ENCODE peak calls at places on chromosomes 1 and 21, in six cellular contexts. One of them, this sample, is unnamed.

GRCh38 chr1:174791863-174792262 is 207.9 kb upstream of the CACYBP start:
- DNase-seq in spleen: no peak
- DNase-seq in H9: no peak
- DNase-seq in GM23338: no peak
- DNase-seq in hepatocyte: no peak
- DNase-seq in H1: no peak
- DNase-seq in this sample: no peak

GRCh38 chr1:66527688-66528087 is 6.3 kb upstream of the SGIP1 start:
- DNase-seq in spleen: no peak
- DNase-seq in H9: no peak
- DNase-seq in H1: no peak
- DNase-seq in GM23338: peak; percentile 33
- DNase-seq in hepatocyte: no peak
- DNase-seq in this sample: no peak

GRCh38 chr1:4655674-4656532 is 1.5 kb downstream of the AJAP1 start:
- DNase-seq in H9: peak; percentile 80
- DNase-seq in spleen: no peak
- DNase-seq in hepatocyte: peak; percentile 76
- DNase-seq in GM23338: no peak
- DNase-seq in H1: peak; percentile 84
- DNase-seq in this sample: peak; percentile 5

GRCh38 chr1:167501513-167502191 is 16.7 kb downstream of the CD247 start:
- DNase-seq in spleen: peak; percentile 46
- DNase-seq in H1: peak; percentile 42
- DNase-seq in GM23338: no peak
- DNase-seq in hepatocyte: no peak
- DNase-seq in H9: no peak
- DNase-seq in this sample: no peak

GRCh38 chr1:180533571-180533987 is 25.2 kb upstream of the OVAAL start:
- DNase-seq in hepatocyte: peak; percentile 85
- DNase-seq in spleen: peak; percentile 84
- DNase-seq in H1: peak; percentile 84
- DNase-seq in H9: peak; percentile 74
- DNase-seq in GM23338: peak; percentile 92
- DNase-seq in this sample: peak; percentile 75

GRCh38 chr21:42621828-42622199 is 31.6 kb upstream of the PDE9A start:
- DNase-seq in H1: no peak
- DNase-seq in spleen: peak; percentile 4
- DNase-seq in hepatocyte: no peak
- DNase-seq in GM23338: no peak
- DNase-seq in H9: no peak
- DNase-seq in this sample: no peak

GRCh38 chr1:33152685-33153432 is 29.0 kb downstream of the TRIM62 start:
- DNase-seq in spleen: no peak
- DNase-seq in hepatocyte: no peak
- DNase-seq in GM23338: peak; percentile 90
- DNase-seq in H1: peak; percentile 70
- DNase-seq in H9: peak; percentile 96
- DNase-seq in this sample: no peak

GRCh38 chr1:160366731-160367515 is at the start of gene NHLH1:
- DNase-seq in spleen: no peak
- DNase-seq in H1: no peak
- DNase-seq in hepatocyte: no peak
- DNase-seq in GM23338: peak; percentile 51
- DNase-seq in H9: no peak
- DNase-seq in this sample: no peak

GRCh38 chr1:32180186-32181060 is 948 bp downstream of the TXLNA start:
- DNase-seq in GM23338: peak; percentile 70
- DNase-seq in hepatocyte: peak; percentile 71
- DNase-seq in H9: peak; percentile 64
- DNase-seq in H1: peak; percentile 61
- DNase-seq in spleen: peak; percentile 88
- DNase-seq in this sample: peak; percentile 37

GRCh38 chr1:93692451-93692861 is 10.8 kb upstream of the BCAR3 start:
- DNase-seq in H9: no peak
- DNase-seq in hepatocyte: no peak
- DNase-seq in GM23338: no peak
- DNase-seq in spleen: no peak
- DNase-seq in H1: no peak
- DNase-seq in this sample: no peak

GRCh38 chr1:167808104-167808503 is 86.3 kb downstream of the MPZL1 start:
- DNase-seq in H1: no peak
- DNase-seq in H9: no peak
- DNase-seq in hepatocyte: no peak
- DNase-seq in GM23338: no peak
- DNase-seq in spleen: no peak
- DNase-seq in this sample: no peak

GRCh38 chr1:8424539-8425116 is 106.7 kb downstream of the SLC45A1 start:
- DNase-seq in H1: no peak
- DNase-seq in GM23338: peak; percentile 87
- DNase-seq in spleen: peak; percentile 78
- DNase-seq in H9: peak; percentile 90
- DNase-seq in hepatocyte: peak; percentile 84
- DNase-seq in this sample: peak; percentile 89

GRCh38 chr1:235741294-235741693 is 91.7 kb upstream of the GNG4 start:
- DNase-seq in H9: no peak
- DNase-seq in spleen: no peak
- DNase-seq in hepatocyte: peak; percentile 14
- DNase-seq in H1: no peak
- DNase-seq in GM23338: no peak
- DNase-seq in this sample: no peak

GRCh38 chr1:46429436-46429835 is 35.3 kb downstream of the FAAH start:
- DNase-seq in H9: no peak
- DNase-seq in H1: no peak
- DNase-seq in GM23338: no peak
- DNase-seq in spleen: no peak
- DNase-seq in hepatocyte: no peak
- DNase-seq in this sample: no peak

GRCh38 chr1:200869376-200869752 is 3.4 kb upstream of the GPR25 start:
- DNase-seq in hepatocyte: no peak
- DNase-seq in spleen: no peak
- DNase-seq in GM23338: no peak
- DNase-seq in H1: no peak
- DNase-seq in H9: no peak
- DNase-seq in this sample: no peak

GRCh38 chr1:145696630-145696960 is 10.6 kb downstream of the PDZK1 start:
- DNase-seq in GM23338: no peak
- DNase-seq in hepatocyte: no peak
- DNase-seq in H9: no peak
- DNase-seq in H1: no peak
- DNase-seq in spleen: no peak
- DNase-seq in this sample: no peak

GRCh38 chr1:60376196-60376595 is 302.6 kb upstream of the C1orf87 start:
- DNase-seq in H9: no peak
- DNase-seq in hepatocyte: no peak
- DNase-seq in H1: no peak
- DNase-seq in GM23338: no peak
- DNase-seq in spleen: no peak
- DNase-seq in this sample: no peak

GRCh38 chr1:8013800-8014199 is 12.3 kb downstream of the ERRFI1 start:
- DNase-seq in H9: no peak
- DNase-seq in hepatocyte: no peak
- DNase-seq in spleen: no peak
- DNase-seq in H1: no peak
- DNase-seq in GM23338: no peak
- DNase-seq in this sample: no peak

GRCh38 chr1:105427543-105427942 is 1628.9 kb upstream of the PRMT6 start:
- DNase-seq in H9: no peak
- DNase-seq in H1: no peak
- DNase-seq in spleen: no peak
- DNase-seq in GM23338: no peak
- DNase-seq in hepatocyte: no peak
- DNase-seq in this sample: no peak

GRCh38 chr1:155859881-155860841 is 794 bp downstream of the SYT11 start:
- DNase-seq in H9: peak; percentile 37
- DNase-seq in spleen: peak; percentile 86
- DNase-seq in hepatocyte: no peak
- DNase-seq in GM23338: peak; percentile 95
- DNase-seq in H1: peak; percentile 71
- DNase-seq in this sample: no peak

GRCh38 chr1:109466100-109466439 is 276 bp upstream of the SYPL2 start:
- DNase-seq in hepatocyte: no peak
- DNase-seq in spleen: no peak
- DNase-seq in H9: no peak
- DNase-seq in GM23338: no peak
- DNase-seq in H1: no peak
- DNase-seq in this sample: no peak

GRCh38 chr1:69993787-69994186 is 211.6 kb downstream of the LRRC40 start:
- DNase-seq in spleen: no peak
- DNase-seq in GM23338: no peak
- DNase-seq in H1: no peak
- DNase-seq in hepatocyte: no peak
- DNase-seq in H9: no peak
- DNase-seq in this sample: no peak

GRCh38 chr1:156865258-156865657 is 4.6 kb downstream of the NTRK1 start:
- DNase-seq in GM23338: no peak
- DNase-seq in spleen: no peak
- DNase-seq in H1: no peak
- DNase-seq in H9: no peak
- DNase-seq in hepatocyte: no peak
- DNase-seq in this sample: no peak

GRCh38 chr1:116983112-116983511 is 18.4 kb upstream of the CD101 start:
- DNase-seq in spleen: no peak
- DNase-seq in H1: no peak
- DNase-seq in GM23338: peak; percentile 5
- DNase-seq in H9: no peak
- DNase-seq in hepatocyte: no peak
- DNase-seq in this sample: no peak

GRCh38 chr1:170678196-170678595 is 14.3 kb downstream of the PRRX1 start:
- DNase-seq in hepatocyte: no peak
- DNase-seq in H1: no peak
- DNase-seq in spleen: no peak
- DNase-seq in H9: no peak
- DNase-seq in GM23338: no peak
- DNase-seq in this sample: no peak

GRCh38 chr1:58548381-58548780 is 1.9 kb upstream of the OMA1 start:
- DNase-seq in spleen: no peak
- DNase-seq in H1: no peak
- DNase-seq in GM23338: no peak
- DNase-seq in hepatocyte: no peak
- DNase-seq in H9: no peak
- DNase-seq in this sample: no peak

DNA sequence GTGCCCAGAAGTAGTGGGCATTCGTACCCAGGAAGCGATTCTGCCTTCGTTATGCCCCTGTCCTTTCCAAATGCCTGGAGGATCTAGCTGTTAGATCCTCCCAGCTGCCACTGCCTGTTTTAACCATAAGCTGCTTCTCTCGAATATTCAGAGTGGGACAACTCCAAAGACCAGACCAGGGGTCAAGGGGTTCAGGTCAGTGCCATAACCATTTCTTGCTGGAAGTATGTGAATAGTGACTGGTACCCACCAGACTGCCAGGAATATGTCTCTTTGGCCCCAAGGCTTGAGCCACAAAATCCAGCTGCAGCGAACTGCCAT is 914 bp upstream of the MTF1 start:
- DNase-seq in GM23338: no peak
- DNase-seq in H9: no peak
- DNase-seq in H1: no peak
- DNase-seq in hepatocyte: no peak
- DNase-seq in spleen: no peak
- DNase-seq in this sample: no peak
- H3K27ac ChIP-seq in GM23338: no peak overlapping the region
- H3K27ac ChIP-seq in H9: no peak overlapping the region
- H3K27ac ChIP-seq in H1: no peak overlapping the region
- H3K27ac ChIP-seq in hepatocyte: peak overlapping the region; percentile 96
- H3K27ac ChIP-seq in spleen: peak overlapping the region; percentile 97
- H3K27ac ChIP-seq in this sample: no peak overlapping the region

GRCh38 chr21:45019887-45020537 is 54.4 kb upstream of the ADARB1 start:
- DNase-seq in H1: no peak
- DNase-seq in H9: no peak
- DNase-seq in GM23338: no peak
- DNase-seq in hepatocyte: no peak
- DNase-seq in spleen: peak; percentile 78
- DNase-seq in this sample: no peak
- H3K27ac ChIP-seq in H1: no peak overlapping the region
- H3K27ac ChIP-seq in H9: no peak overlapping the region
- H3K27ac ChIP-seq in GM23338: no peak overlapping the region
- H3K27ac ChIP-seq in hepatocyte: no peak overlapping the region
- H3K27ac ChIP-seq in spleen: peak overlapping the region; percentile 70
- H3K27ac ChIP-seq in this sample: no peak overlapping the region

GRCh38 chr1:159067699-159068621 is 8.6 kb downstream of the AIM2 start:
- DNase-seq in H1: no peak
- DNase-seq in GM23338: no peak
- DNase-seq in spleen: peak; percentile 72
- DNase-seq in H9: no peak
- DNase-seq in hepatocyte: no peak
- DNase-seq in this sample: peak; percentile 10

GRCh38 chr1:159076753-159077656 is at the start of gene AIM2:
- DNase-seq in H1: no peak
- DNase-seq in spleen: peak; percentile 85
- DNase-seq in H9: no peak
- DNase-seq in hepatocyte: no peak
- DNase-seq in GM23338: no peak
- DNase-seq in this sample: peak; percentile 62

GRCh38 chr1:159076438-159076752 is 171 bp downstream of the AIM2 start:
- DNase-seq in spleen: peak; percentile 74
- DNase-seq in H1: no peak
- DNase-seq in hepatocyte: no peak
- DNase-seq in GM23338: no peak
- DNase-seq in H9: no peak
- DNase-seq in this sample: no peak

GRCh38 chr1:159068877-159069276 is 7.7 kb downstream of the AIM2 start:
- DNase-seq in GM23338: no peak
- DNase-seq in spleen: no peak
- DNase-seq in H1: no peak
- DNase-seq in hepatocyte: no peak
- DNase-seq in H9: no peak
- DNase-seq in this sample: no peak

DNA sequence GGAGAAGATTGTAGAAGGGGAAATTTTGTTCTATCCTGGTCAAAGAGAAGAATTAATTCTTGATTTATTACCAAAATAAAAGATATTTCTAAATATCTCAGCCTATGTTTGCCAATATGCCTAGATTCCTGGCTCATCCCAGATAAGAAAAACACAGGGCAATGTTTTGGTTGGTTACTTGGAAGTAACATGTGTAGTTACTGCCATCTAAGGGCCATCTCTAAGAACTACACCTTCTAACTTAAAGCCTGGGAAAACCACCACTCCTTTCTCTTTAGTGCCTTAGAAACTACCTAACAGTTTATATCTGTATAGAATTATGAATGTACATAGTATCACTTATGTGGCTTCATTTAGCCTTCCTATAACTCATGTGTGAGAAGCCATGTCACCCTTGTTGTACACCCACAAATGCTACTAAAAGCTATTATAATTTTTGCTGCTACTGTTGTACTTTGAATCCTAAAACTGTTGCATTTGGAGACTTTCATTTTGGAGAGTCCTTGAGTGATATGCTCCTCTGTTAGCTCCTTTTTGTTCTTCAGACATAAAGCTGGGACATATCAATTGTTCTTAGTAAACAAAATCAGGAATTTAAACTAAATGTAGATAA is 4.5 kb downstream of the AIM2 start:
- DNase-seq in H9: no peak
- DNase-seq in hepatocyte: peak; percentile 78
- DNase-seq in spleen: no peak
- DNase-seq in H1: no peak
- DNase-seq in GM23338: peak; percentile 83
- DNase-seq in this sample: peak; percentile 56
- H3K27ac ChIP-seq in H9: no peak overlapping the region
- H3K27ac ChIP-seq in hepatocyte: no peak overlapping the region
- H3K27ac ChIP-seq in spleen: peak overlapping the region; percentile 87
- H3K27ac ChIP-seq in H1: no peak overlapping the region
- H3K27ac ChIP-seq in GM23338: no peak overlapping the region
- H3K27ac ChIP-seq in this sample: no peak overlapping the region

GRCh38 chr1:21669033-21669286 is 197 bp downstream of the RAP1GAP start:
- DNase-seq in H1: no peak
- DNase-seq in hepatocyte: no peak
- DNase-seq in H9: no peak
- DNase-seq in spleen: peak; percentile 73
- DNase-seq in GM23338: no peak
- DNase-seq in this sample: no peak
- H3K27ac ChIP-seq in H1: no peak overlapping the region
- H3K27ac ChIP-seq in hepatocyte: no peak overlapping the region
- H3K27ac ChIP-seq in H9: no peak overlapping the region
- H3K27ac ChIP-seq in spleen: no peak overlapping the region
- H3K27ac ChIP-seq in GM23338: no peak overlapping the region
- H3K27ac ChIP-seq in this sample: no peak overlapping the region